ENCODE peak calls at places on chromosomes 6 and 20, in eight cellular contexts. D is WERI-Rb-1, M is adrenal gland, P is AG10803, J is GM20000, U is mammary epithelial cell, A is H1, N is endothelial cell. O is an unnamed sample.

GRCh38 chr20:44406572-44407100 is 51.1 kb downstream of the HNF4A start:
- DNase-seq in N (no peak), J (no peak), M (no peak), U (no peak), A (no peak), P (no peak), D (no peak), O (no peak)

GRCh38 chr6:148746363-148747144 is at the start of gene UST:
- DNase-seq in J (peak), N (peak), M (peak), A (peak), D (peak), P (peak), U (peak), O (peak)

GRCh38 chr20:54629632-54630031 is 154.2 kb downstream of the DOK5 start:
- DNase-seq in D (no peak), J (no peak), P (no peak), U (no peak), N (no peak), A (no peak), M (no peak), O (no peak)

GRCh38 chr6:5248302-5249098 is 12.2 kb downstream of the LYRM4 start:
- DNase-seq in M (no peak), P (no peak), A (no peak), U (peak), D (no peak), N (no peak), J (no peak), O (no peak)

GRCh38 chr6:83592770-83593394 is 80.5 kb downstream of the PRSS35 start:
- DNase-seq in M (peak), P (peak), N (peak), D (peak), J (peak), U (peak), A (peak), O (no peak)

GRCh38 chr20:9626357-9626756 is 112.0 kb downstream of the LAMP5 start:
- DNase-seq in D (no peak), P (no peak), N (no peak), J (no peak), U (peak), A (no peak), M (no peak), O (no peak)

GRCh38 chr6:25014806-25015560 is 79.2 kb upstream of the RIPOR2 start:
- DNase-seq in J (no peak), U (peak), D (no peak), M (no peak), N (peak), P (peak), A (no peak), O (no peak)

GRCh38 chr6:91462236-91462635 is 875.4 kb upstream of the MAP3K7 start:
- DNase-seq in A (no peak), P (no peak), D (no peak), J (no peak), U (no peak), N (no peak), M (no peak), O (no peak)

GRCh38 chr6:136962661-136963060 is 40.6 kb downstream of the SLC35D3 start:
- DNase-seq in P (no peak), N (peak), A (no peak), D (peak), J (no peak), M (no peak), U (no peak), O (peak)

GRCh38 chr6:41072836-41073202 is at the start of gene NFYA:
- DNase-seq in M (no peak), J (peak), P (no peak), A (no peak), D (no peak), N (peak), U (no peak), O (peak)

GRCh38 chr6:108123946-108124345 is 41.9 kb upstream of the NR2E1 start:
- DNase-seq in P (no peak), U (no peak), A (no peak), N (no peak), D (peak), J (no peak), M (no peak), O (no peak)

GRCh38 chr6:18506387-18507017 is 119.4 kb downstream of the RNF144B start:
- DNase-seq in U (no peak), P (no peak), A (no peak), N (no peak), D (peak), M (no peak), J (no peak), O (no peak)

GRCh38 chr20:58870293-58871014 is 17.9 kb downstream of the GNAS start:
- DNase-seq in M (peak), U (peak), J (peak), N (peak), D (peak), A (no peak), P (peak), O (peak)

GRCh38 chr6:110485461-110485860 is 9.0 kb upstream of the SLC22A16 start:
- DNase-seq in J (no peak), U (no peak), M (no peak), N (no peak), P (no peak), D (no peak), A (no peak), O (no peak)

GRCh38 chr20:25057234-25058050 is 497 bp downstream of the ACSS1 start:
- DNase-seq in D (peak), N (peak), P (peak), A (no peak), J (peak), M (peak), U (peak), O (peak)

GRCh38 chr6:86937219-86938079 is at the start of gene HTR1E:
- DNase-seq in U (peak), D (peak), J (peak), P (no peak), M (peak), A (no peak), N (peak), O (peak)

GRCh38 chr6:30795549-30796293 is 51.4 kb upstream of the IER3 start:
- DNase-seq in J (no peak), N (no peak), A (no peak), D (no peak), U (peak), P (no peak), M (no peak), O (no peak)

GRCh38 chr6:89585156-89585555 is 53.4 kb downstream of the LYRM2 start:
- DNase-seq in D (no peak), N (no peak), A (no peak), J (no peak), U (no peak), M (no peak), P (peak), O (no peak)

GRCh38 chr6:3390698-3391097 is 66.2 kb downstream of the SLC22A23 start:
- DNase-seq in A (no peak), D (no peak), P (peak), U (peak), N (no peak), J (no peak), M (peak), O (no peak)

GRCh38 chr6:34876451-34876850 is 11.4 kb downstream of the TAF11 start:
- DNase-seq in U (no peak), P (no peak), M (no peak), N (no peak), J (no peak), D (no peak), A (no peak), O (no peak)

GRCh38 chr6:29926795-29927427 is 15.4 kb upstream of the HLA-A start:
- DNase-seq in J (peak), D (no peak), A (no peak), U (peak), P (peak), M (peak), N (peak), O (peak)

GRCh38 chr6:1735239-1735803 is 125.6 kb downstream of the FOXC1 start:
- DNase-seq in N (no peak), D (no peak), U (no peak), P (no peak), M (no peak), A (no peak), J (no peak), O (no peak)

GRCh38 chr20:3088031-3088430 is 3.5 kb upstream of the AVP start:
- DNase-seq in M (no peak), U (no peak), A (no peak), D (no peak), J (no peak), N (no peak), P (no peak), O (no peak)

GRCh38 chr20:42093542-42094440 is 475.6 kb upstream of the CHD6 start:
- DNase-seq in P (no peak), N (no peak), M (no peak), J (no peak), A (no peak), D (no peak), U (no peak), O (no peak)

GRCh38 chr6:112367655-112368054 is 20.5 kb downstream of the RFPL4B start:
- DNase-seq in U (no peak), D (no peak), J (no peak), N (no peak), A (no peak), M (no peak), P (no peak), O (no peak)

GRCh38 chr20:63740501-63741353 is 1.2 kb downstream of the SLC2A4RG start:
- DNase-seq in A (no peak), M (peak), D (peak), P (peak), N (peak), J (peak), U (peak), O (peak)

GRCh38 chr6:82396964-82397761 is 33.5 kb downstream of the TPBG start:
- DNase-seq in A (no peak), N (no peak), U (peak), P (peak), M (no peak), D (no peak), J (no peak), O (no peak)

GRCh38 chr6:167255918-167256553 is 35.1 kb upstream of the UNC93A start:
- DNase-seq in A (no peak), J (no peak), D (no peak), P (no peak), U (no peak), M (no peak), N (no peak), O (no peak)

GRCh38 chr6:157133856-157134255 is 189.5 kb downstream of the TMEM242 start:
- DNase-seq in A (no peak), U (no peak), D (no peak), P (no peak), N (no peak), M (no peak), J (no peak), O (no peak)

GRCh38 chr6:14622878-14623542 is 505.4 kb downstream of the CD83 start:
- DNase-seq in A (no peak), D (no peak), M (no peak), P (no peak), U (no peak), J (no peak), N (no peak), O (no peak)

GRCh38 chr6:37816599-37817375 is 2.7 kb upstream of the ZFAND3 start:
- DNase-seq in M (no peak), P (no peak), J (no peak), N (no peak), A (no peak), U (no peak), D (no peak), O (no peak)

GRCh38 chr20:38303908-38304379 is at the start of gene BPI:
- DNase-seq in J (no peak), A (no peak), U (no peak), M (peak), P (peak), D (no peak), N (no peak), O (no peak)
- TF ChIP-seq CTCF in J (no peak), A (no peak), U (no peak), M (no peak), P (no peak), D (no peak), N (no peak), O (no peak)

GRCh38 chr20:53493201-53493908 is 100.3 kb downstream of the ZNF217 start:
- DNase-seq in D (no peak), U (no peak), P (peak), A (no peak), M (no peak), N (no peak), J (no peak), O (no peak)
- TF ChIP-seq CTCF in D (no peak), U (peak), P (peak), A (no peak), M (peak), N (no peak), J (no peak), O (no peak)

GRCh38 chr6:145734486-145735355 is 599 bp downstream of the EPM2A start:
- DNase-seq in A (peak), U (peak), D (peak), M (peak), J (peak), N (peak), P (peak), O (peak)

GRCh38 chr6:145731432-145731831 is 3.9 kb downstream of the EPM2A start:
- DNase-seq in M (no peak), A (no peak), U (no peak), D (no peak), J (no peak), P (peak), N (no peak), O (no peak)

GRCh38 chr6:145733770-145734169 is 1.6 kb downstream of the EPM2A start:
- DNase-seq in N (no peak), J (no peak), P (no peak), D (no peak), M (no peak), U (no peak), A (no peak), O (no peak)

GRCh38 chr6:145732788-145733187 is 2.5 kb downstream of the EPM2A start:
- DNase-seq in P (no peak), N (no peak), J (no peak), M (no peak), A (no peak), D (peak), U (no peak), O (no peak)

GRCh38 chr6:145733207-145733606 is 2.1 kb downstream of the EPM2A start:
- DNase-seq in A (no peak), J (no peak), P (no peak), M (no peak), D (no peak), N (no peak), U (no peak), O (no peak)
- TF ChIP-seq CTCF in A (no peak), J (no peak), P (no peak), M (no peak), D (no peak), N (no peak), U (peak), O (no peak)

GRCh38 chr20:19181552-19181951 is 30.9 kb upstream of the SLC24A3 start:
- DNase-seq in M (no peak), U (peak), P (no peak), A (no peak), D (no peak), N (no peak), J (no peak), O (no peak)

DNA sequence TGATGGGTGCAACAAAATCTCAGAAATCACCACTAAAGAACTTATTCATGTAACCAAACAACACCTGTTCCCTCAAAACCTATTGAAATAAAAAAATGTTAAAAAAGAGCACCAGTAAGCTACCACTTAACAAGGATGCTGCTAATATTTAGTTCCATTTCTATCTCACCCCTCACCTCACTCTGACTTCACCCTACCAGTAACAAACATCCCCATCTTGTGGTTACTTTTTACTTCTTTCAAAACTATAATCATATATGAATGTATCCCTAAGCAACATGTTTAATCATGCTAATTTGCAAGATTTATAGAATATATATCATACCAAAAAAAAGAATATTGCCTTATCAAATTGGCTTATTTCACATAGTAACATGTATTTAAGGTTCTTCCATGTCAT is 27.4 kb upstream of the SLC24A3 start:
- DNase-seq in D (no peak), A (no peak), P (no peak), M (no peak), N (no peak), U (no peak), J (no peak), O (no peak)
- TF ChIP-seq CTCF in D (no peak), A (no peak), P (no peak), M (no peak), N (no peak), U (no peak), J (no peak), O (no peak)

O was measured in glutamatergic neuron.